ENCODE peak calls at places on chromosomes 16 and 17, in nine cellular contexts. C, J, G, Z, B, L, H, W and V are unnamed samples.

GRCh38 chr17:70084476-70084875 is 9.5 kb downstream of the KCNJ16 start:
- DNase-seq in J (no peak), L (no peak), Z (no peak), B (no peak), W (no peak), H (no peak), C (no peak), G (no peak), V (no peak)

GRCh38 chr17:77501101-77501566 is 360.4 kb downstream of the SEC14L1 start:
- DNase-seq in H (no peak), C (peak; percentile 12), W (no peak), G (no peak), B (no peak), Z (no peak), J (peak; percentile 6), L (no peak), V (no peak)

GRCh38 chr16:50152807-50153647 is at the start of gene TENT4B:
- DNase-seq in J (peak; percentile 91), H (peak; percentile 61), B (peak; percentile 63), L (peak; percentile 85), W (peak; percentile 88), C (peak; percentile 83), Z (peak; percentile 95), G (peak; percentile 89), V (peak; percentile 75)

GRCh38 chr17:63700528-63701441 is 860 bp upstream of the LIMD2 start:
- DNase-seq in H (no peak), J (peak; percentile 37), G (peak; percentile 70), C (peak; percentile 44), B (no peak), Z (no peak), L (peak; percentile 59), W (peak; percentile 69), V (no peak)

GRCh38 chr17:42891539-42892152 is 9.0 kb upstream of the G6PC1 start:
- DNase-seq in C (peak; percentile 44), W (peak; percentile 69), G (peak; percentile 66), L (no peak), J (peak; percentile 38), B (no peak), H (no peak), Z (peak; percentile 94), V (no peak)

GRCh38 chr17:13337864-13338371 is 263.8 kb downstream of the HS3ST3A1 start:
- DNase-seq in H (peak; percentile 54), B (no peak), G (peak; percentile 29), J (no peak), Z (no peak), L (peak; percentile 60), W (no peak), C (no peak), V (peak; percentile 51)

GRCh38 chr17:77944390-77945222 is 13.9 kb upstream of the TNRC6C start:
- DNase-seq in G (no peak), C (no peak), Z (no peak), H (no peak), B (no peak), L (no peak), J (no peak), W (no peak), V (no peak)

GRCh38 chr17:57557793-57558681 is 187.1 kb downstream of the CCDC182 start:
- DNase-seq in H (no peak), B (no peak), L (no peak), J (no peak), C (no peak), G (no peak), W (no peak), Z (no peak), V (peak; percentile 63)

GRCh38 chr17:40862985-40863733 is 3.9 kb downstream of the KRT12 start:
- DNase-seq in J (no peak), W (no peak), C (no peak), L (no peak), G (no peak), B (no peak), H (no peak), Z (no peak), V (no peak)

GRCh38 chr16:88936008-88936912 is 40.7 kb downstream of the CBFA2T3 start:
- DNase-seq in B (no peak), W (peak; percentile 56), L (no peak), G (peak; percentile 53), H (no peak), C (no peak), Z (no peak), J (peak; percentile 67), V (no peak)
- TF ChIP-seq CTCF in B (no peak), W (no peak), L (no peak), G (no peak), H (no peak), C (no peak), Z (no peak), J (peak; percentile 40), V (no peak)

GRCh38 chr17:1147664-1148063 is 32.1 kb downstream of the ABR start:
- DNase-seq in W (no peak), H (peak; percentile 71), C (no peak), L (peak; percentile 12), G (peak; percentile 65), B (no peak), Z (no peak), J (peak; percentile 88), V (peak; percentile 43)
- TF ChIP-seq CTCF in W (peak; percentile 63), H (peak; percentile 90), C (no peak), L (no peak), G (peak; percentile 28), B (no peak), Z (peak; percentile 62), J (peak; percentile 81), V (peak; percentile 65)

GRCh38 chr16:65509172-65509571 is 387.3 kb upstream of the CDH11 start:
- DNase-seq in W (no peak), Z (no peak), B (no peak), J (no peak), C (no peak), L (no peak), H (no peak), G (no peak), V (no peak)
- TF ChIP-seq CTCF in W (no peak), Z (no peak), B (no peak), J (no peak), C (no peak), L (no peak), H (no peak), G (no peak), V (no peak)

GRCh38 chr16:57009641-57010170 is 20.3 kb downstream of the NLRC5 start:
- DNase-seq in W (no peak), Z (no peak), C (no peak), J (no peak), L (no peak), H (no peak), G (no peak), B (no peak), V (no peak)

GRCh38 chr16:57008440-57008839 is 19.1 kb downstream of the NLRC5 start:
- DNase-seq in G (no peak), B (no peak), L (no peak), W (no peak), H (no peak), J (no peak), C (no peak), Z (no peak), V (no peak)

GRCh38 chr16:57013268-57013667 is 23.9 kb downstream of the NLRC5 start:
- DNase-seq in Z (no peak), J (no peak), W (no peak), C (no peak), G (no peak), B (no peak), H (no peak), L (peak; percentile 62), V (peak; percentile 85)

GRCh38 chr16:57013902-57014301 is 24.5 kb downstream of the NLRC5 start:
- DNase-seq in B (no peak), H (no peak), Z (no peak), G (no peak), J (no peak), W (no peak), L (no peak), C (no peak), V (no peak)

DNA sequence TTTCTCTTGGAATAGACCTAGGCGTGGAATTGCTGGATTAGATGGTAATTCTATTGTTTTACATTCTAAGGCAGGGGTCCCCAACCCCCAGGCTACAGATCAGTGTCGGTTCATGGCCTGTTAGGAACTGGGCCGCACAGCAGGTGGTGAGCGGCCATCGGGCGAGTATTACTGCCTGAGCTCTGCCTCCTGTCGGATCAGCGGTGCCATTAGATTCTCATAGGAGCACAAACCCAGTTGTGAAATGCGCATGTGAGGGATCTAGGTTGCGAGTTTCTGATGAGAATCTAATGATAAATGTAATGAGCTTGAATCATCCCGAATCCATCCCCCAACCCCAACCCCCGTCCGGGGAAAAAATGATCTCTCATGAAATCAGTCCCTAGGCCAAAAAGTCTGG is 23.0 kb downstream of the NLRC5 start:
- DNase-seq in W (no peak), B (no peak), C (no peak), G (no peak), L (no peak), J (no peak), H (no peak), Z (no peak), V (no peak)
- TF ChIP-seq CTCF in W (no peak), B (no peak), C (no peak), G (no peak), L (no peak), J (no peak), H (no peak), Z (no peak), V (no peak)

DNA sequence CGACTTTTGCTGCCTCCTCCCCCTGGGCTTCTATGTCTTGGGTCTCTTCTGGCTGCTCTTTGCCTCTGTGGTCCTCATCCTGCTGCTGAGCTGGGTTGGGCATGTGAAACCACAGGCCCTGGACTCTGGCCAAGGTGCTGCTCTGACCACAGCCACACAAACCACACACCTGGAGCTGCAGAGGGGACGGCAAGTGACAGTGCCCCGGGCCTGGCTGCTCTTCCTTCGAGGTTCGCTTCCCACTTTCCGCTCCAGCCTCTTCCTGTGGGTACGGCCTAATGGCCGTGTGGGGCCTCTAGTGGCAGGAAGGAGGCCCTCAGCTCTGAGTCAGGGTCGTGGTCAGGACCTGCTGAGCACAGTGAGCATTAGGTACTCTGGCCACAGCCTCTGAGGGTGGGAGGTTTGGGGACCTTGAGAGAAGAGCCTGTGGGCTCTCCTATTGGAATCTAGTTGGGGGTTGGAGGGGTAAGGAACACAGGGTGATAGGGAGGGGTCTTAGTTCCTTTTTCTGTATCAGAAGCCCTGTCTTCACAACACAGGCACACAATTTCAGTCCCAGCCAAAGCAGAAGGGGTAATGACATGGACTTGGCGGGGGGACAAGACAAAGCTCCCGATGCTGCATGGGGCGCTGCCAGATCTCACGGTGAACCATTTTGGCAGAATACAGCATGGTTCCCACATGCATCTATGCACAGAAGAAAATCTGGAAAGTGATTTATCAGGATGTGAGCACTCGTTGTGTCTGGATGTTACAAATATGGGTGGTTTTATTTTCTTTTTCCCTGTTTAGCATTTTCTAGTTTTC is 2.3 kb downstream of the GP1BA start:
- DNase-seq in H (no peak), Z (no peak), J (peak; percentile 65), L (no peak), W (no peak), B (no peak), C (no peak), G (no peak), V (no peak)
- TF ChIP-seq CTCF in H (no peak), Z (no peak), J (no peak), L (peak; percentile 31), W (no peak), B (no peak), C (no peak), G (peak; percentile 38), V (peak; percentile 39)